ENCODE peak calls at places on chromosomes 3 and 15, in seven cellular contexts. One of them, this sample, is unnamed.

GRCh38 chr3:9497821-9498565 is 55.6 kb downstream of the LHFPL4 start:
- DNase-seq in GM04504: no peak
- DNase-seq in lower leg skin: no peak
- DNase-seq in occipital lobe: no peak
- DNase-seq in CD14-positive monocyte: no peak
- DNase-seq in GM19239: no peak
- DNase-seq in uterus: no peak
- DNase-seq in this sample: no peak

GRCh38 chr3:152595975-152596832 is 238.7 kb upstream of the P2RY1 start:
- DNase-seq in GM04504: peak
- DNase-seq in lower leg skin: no peak
- DNase-seq in occipital lobe: no peak
- DNase-seq in CD14-positive monocyte: no peak
- DNase-seq in GM19239: peak
- DNase-seq in uterus: peak
- DNase-seq in this sample: no peak

GRCh38 chr3:194306771-194307640 is 44.1 kb downstream of the CPN2 start:
- DNase-seq in GM04504: no peak
- DNase-seq in lower leg skin: no peak
- DNase-seq in occipital lobe: no peak
- DNase-seq in CD14-positive monocyte: no peak
- DNase-seq in GM19239: peak
- DNase-seq in uterus: no peak
- DNase-seq in this sample: no peak

GRCh38 chr15:48682949-48683651 is 37.6 kb upstream of the FBN1 start:
- DNase-seq in GM04504: no peak
- DNase-seq in lower leg skin: peak
- DNase-seq in occipital lobe: no peak
- DNase-seq in CD14-positive monocyte: no peak
- DNase-seq in GM19239: no peak
- DNase-seq in uterus: no peak
- DNase-seq in this sample: no peak

GRCh38 chr15:68817304-68818087 is 3.2 kb downstream of the ANP32A start:
- DNase-seq in GM04504: no peak
- DNase-seq in lower leg skin: peak
- DNase-seq in occipital lobe: peak
- DNase-seq in CD14-positive monocyte: peak
- DNase-seq in GM19239: no peak
- DNase-seq in uterus: peak
- DNase-seq in this sample: peak

GRCh38 chr3:105415981-105416380 is 49.3 kb downstream of the ALCAM start:
- DNase-seq in GM04504: no peak
- DNase-seq in lower leg skin: no peak
- DNase-seq in occipital lobe: no peak
- DNase-seq in CD14-positive monocyte: no peak
- DNase-seq in GM19239: no peak
- DNase-seq in uterus: no peak
- DNase-seq in this sample: no peak

GRCh38 chr3:155871746-155872158 is 1.3 kb downstream of the GMPS start:
- DNase-seq in GM04504: no peak
- DNase-seq in lower leg skin: no peak
- DNase-seq in occipital lobe: no peak
- DNase-seq in CD14-positive monocyte: no peak
- DNase-seq in GM19239: no peak
- DNase-seq in uterus: no peak
- DNase-seq in this sample: no peak

GRCh38 chr3:71031151-71031550 is 552.4 kb downstream of the FOXP1 start:
- DNase-seq in GM04504: no peak
- DNase-seq in lower leg skin: no peak
- DNase-seq in occipital lobe: no peak
- DNase-seq in CD14-positive monocyte: no peak
- DNase-seq in GM19239: no peak
- DNase-seq in uterus: no peak
- DNase-seq in this sample: no peak

GRCh38 chr15:60374628-60375081 is 23.1 kb downstream of the ANXA2 start:
- DNase-seq in GM04504: peak
- DNase-seq in lower leg skin: no peak
- DNase-seq in occipital lobe: no peak
- DNase-seq in CD14-positive monocyte: no peak
- DNase-seq in GM19239: no peak
- DNase-seq in uterus: no peak
- DNase-seq in this sample: no peak

GRCh38 chr3:57544181-57545125 is at the start of gene DNAH12:
- DNase-seq in GM04504: no peak
- DNase-seq in lower leg skin: peak
- DNase-seq in occipital lobe: no peak
- DNase-seq in CD14-positive monocyte: no peak
- DNase-seq in GM19239: peak
- DNase-seq in uterus: no peak
- DNase-seq in this sample: no peak

GRCh38 chr3:58333206-58334012 is 717 bp downstream of the PXK start:
- DNase-seq in GM04504: no peak
- DNase-seq in lower leg skin: peak
- DNase-seq in occipital lobe: no peak
- DNase-seq in CD14-positive monocyte: no peak
- DNase-seq in GM19239: peak
- DNase-seq in uterus: peak
- DNase-seq in this sample: no peak

GRCh38 chr3:192943384-192943783 is 25.7 kb upstream of the MB21D2 start:
- DNase-seq in GM04504: no peak
- DNase-seq in lower leg skin: no peak
- DNase-seq in occipital lobe: no peak
- DNase-seq in CD14-positive monocyte: no peak
- DNase-seq in GM19239: no peak
- DNase-seq in uterus: no peak
- DNase-seq in this sample: no peak

GRCh38 chr3:154684021-154684420 is 254.0 kb upstream of the GPR149 start:
- DNase-seq in GM04504: no peak
- DNase-seq in lower leg skin: no peak
- DNase-seq in occipital lobe: no peak
- DNase-seq in CD14-positive monocyte: no peak
- DNase-seq in GM19239: no peak
- DNase-seq in uterus: no peak
- DNase-seq in this sample: no peak

GRCh38 chr3:108388136-108389132 is 92.1 kb downstream of the HHLA2 start:
- DNase-seq in GM04504: no peak
- DNase-seq in lower leg skin: no peak
- DNase-seq in occipital lobe: peak
- DNase-seq in CD14-positive monocyte: no peak
- DNase-seq in GM19239: no peak
- DNase-seq in uterus: no peak
- DNase-seq in this sample: no peak

GRCh38 chr3:179071161-179071568 is 444 bp downstream of the ZMAT3 start:
- DNase-seq in GM04504: no peak
- DNase-seq in lower leg skin: no peak
- DNase-seq in occipital lobe: peak
- DNase-seq in CD14-positive monocyte: no peak
- DNase-seq in GM19239: no peak
- DNase-seq in uterus: no peak
- DNase-seq in this sample: no peak

GRCh38 chr15:88704791-88705768 is 66.3 kb downstream of the ISG20 start:
- DNase-seq in GM04504: no peak
- DNase-seq in lower leg skin: peak
- DNase-seq in occipital lobe: peak
- DNase-seq in CD14-positive monocyte: no peak
- DNase-seq in GM19239: no peak
- DNase-seq in uterus: peak
- DNase-seq in this sample: peak

GRCh38 chr15:90708516-90708915 is 8.6 kb upstream of the BLM start:
- DNase-seq in GM04504: no peak
- DNase-seq in lower leg skin: no peak
- DNase-seq in occipital lobe: no peak
- DNase-seq in CD14-positive monocyte: no peak
- DNase-seq in GM19239: no peak
- DNase-seq in uterus: no peak
- DNase-seq in this sample: no peak

GRCh38 chr3:53243165-53243564 is 12.7 kb downstream of the TKT start:
- DNase-seq in GM04504: peak
- DNase-seq in lower leg skin: no peak
- DNase-seq in occipital lobe: no peak
- DNase-seq in CD14-positive monocyte: no peak
- DNase-seq in GM19239: no peak
- DNase-seq in uterus: no peak
- DNase-seq in this sample: no peak

GRCh38 chr3:60010778-60011177 is 961.0 kb upstream of the CFAP20DC start:
- DNase-seq in GM04504: no peak
- DNase-seq in lower leg skin: no peak
- DNase-seq in occipital lobe: no peak
- DNase-seq in CD14-positive monocyte: no peak
- DNase-seq in GM19239: no peak
- DNase-seq in uterus: no peak
- DNase-seq in this sample: no peak

GRCh38 chr3:191499307-191500125 is 38.6 kb downstream of the PYDC2 start:
- DNase-seq in GM04504: no peak
- DNase-seq in lower leg skin: no peak
- DNase-seq in occipital lobe: peak
- DNase-seq in CD14-positive monocyte: no peak
- DNase-seq in GM19239: no peak
- DNase-seq in uterus: peak
- DNase-seq in this sample: peak

GRCh38 chr3:54681706-54682105 is 246.2 kb downstream of the LRTM1 start:
- DNase-seq in GM04504: no peak
- DNase-seq in lower leg skin: no peak
- DNase-seq in occipital lobe: no peak
- DNase-seq in CD14-positive monocyte: no peak
- DNase-seq in GM19239: no peak
- DNase-seq in uterus: no peak
- DNase-seq in this sample: no peak

GRCh38 chr3:152236741-152237140 is 32.0 kb upstream of the MBNL1 start:
- DNase-seq in GM04504: peak
- DNase-seq in lower leg skin: no peak
- DNase-seq in occipital lobe: no peak
- DNase-seq in CD14-positive monocyte: no peak
- DNase-seq in GM19239: no peak
- DNase-seq in uterus: no peak
- DNase-seq in this sample: no peak

GRCh38 chr3:12467746-12468145 is 16.5 kb upstream of the TSEN2 start:
- DNase-seq in GM04504: no peak
- DNase-seq in lower leg skin: no peak
- DNase-seq in occipital lobe: no peak
- DNase-seq in CD14-positive monocyte: no peak
- DNase-seq in GM19239: no peak
- DNase-seq in uterus: no peak
- DNase-seq in this sample: no peak

GRCh38 chr3:54621181-54621580 is 306.7 kb downstream of the LRTM1 start:
- DNase-seq in GM04504: no peak
- DNase-seq in lower leg skin: peak
- DNase-seq in occipital lobe: no peak
- DNase-seq in CD14-positive monocyte: no peak
- DNase-seq in GM19239: no peak
- DNase-seq in uterus: no peak
- DNase-seq in this sample: no peak

GRCh38 chr3:46883252-46884185 is 6.0 kb downstream of the PTH1R start:
- DNase-seq in GM04504: no peak
- DNase-seq in lower leg skin: no peak
- DNase-seq in occipital lobe: no peak
- DNase-seq in CD14-positive monocyte: no peak
- DNase-seq in GM19239: no peak
- DNase-seq in uterus: no peak
- DNase-seq in this sample: no peak

GRCh38 chr15:99989095-99989494 is 255.9 kb upstream of the LYSMD4 start:
- DNase-seq in GM04504: no peak
- DNase-seq in lower leg skin: peak
- DNase-seq in occipital lobe: no peak
- DNase-seq in CD14-positive monocyte: no peak
- DNase-seq in GM19239: no peak
- DNase-seq in uterus: no peak
- DNase-seq in this sample: no peak

GRCh38 chr3:80542476-80542875 is 774.7 kb upstream of the ROBO1 start:
- DNase-seq in GM04504: no peak
- DNase-seq in lower leg skin: no peak
- DNase-seq in occipital lobe: no peak
- DNase-seq in CD14-positive monocyte: no peak
- DNase-seq in GM19239: no peak
- DNase-seq in uterus: no peak
- DNase-seq in this sample: no peak

GRCh38 chr3:33513262-33513863 is 73.2 kb upstream of the UBP1 start:
- DNase-seq in GM04504: no peak
- DNase-seq in lower leg skin: no peak
- DNase-seq in occipital lobe: no peak
- DNase-seq in CD14-positive monocyte: no peak
- DNase-seq in GM19239: no peak
- DNase-seq in uterus: no peak
- DNase-seq in this sample: no peak

GRCh38 chr3:43765417-43766030 is 74.8 kb downstream of the ABHD5 start:
- DNase-seq in GM04504: no peak
- DNase-seq in lower leg skin: no peak
- DNase-seq in occipital lobe: no peak
- DNase-seq in CD14-positive monocyte: no peak
- DNase-seq in GM19239: no peak
- DNase-seq in uterus: no peak
- DNase-seq in this sample: no peak

GRCh38 chr3:15750879-15751278 is 46.9 kb downstream of the ANKRD28 start:
- DNase-seq in GM04504: no peak
- DNase-seq in lower leg skin: no peak
- DNase-seq in occipital lobe: no peak
- DNase-seq in CD14-positive monocyte: no peak
- DNase-seq in GM19239: no peak
- DNase-seq in uterus: no peak
- DNase-seq in this sample: no peak

GRCh38 chr3:15113468-15113867 is 14.5 kb upstream of the RBSN start:
- DNase-seq in GM04504: no peak
- DNase-seq in lower leg skin: no peak
- DNase-seq in occipital lobe: no peak
- DNase-seq in CD14-positive monocyte: no peak
- DNase-seq in GM19239: no peak
- DNase-seq in uterus: no peak
- DNase-seq in this sample: no peak

GRCh38 chr15:78878356-78878755 is 5.7 kb downstream of the MORF4L1 start:
- DNase-seq in GM04504: no peak
- DNase-seq in lower leg skin: no peak
- DNase-seq in occipital lobe: no peak
- DNase-seq in CD14-positive monocyte: no peak
- DNase-seq in GM19239: no peak
- DNase-seq in uterus: no peak
- DNase-seq in this sample: no peak

This sample was measured in caudate nucleus.